ENCODE peak calls at places on chromosomes 11 and 22, in four cellular contexts. One of them, this sample, is unnamed.
A peak's percentile ranks its signal among the peaks of the same experiment; 100 is the strongest.

GRCh38 chr11:84899134-84899533 is 728.0 kb downstream of the DLG2 start:
- DNase-seq in dorsolateral prefrontal cortex: no peak
- DNase-seq in endothelial cell of umbilical vein: no peak
- DNase-seq in cardiac fibroblast: no peak
- DNase-seq in this sample: no peak

GRCh38 chr11:76903325-76903724 is 42.6 kb downstream of the ACER3 start:
- DNase-seq in cardiac fibroblast: no peak
- DNase-seq in endothelial cell of umbilical vein: no peak
- DNase-seq in dorsolateral prefrontal cortex: no peak
- DNase-seq in this sample: no peak

GRCh38 chr11:45805305-45806071 is 539 bp downstream of the SLC35C1 start:
- DNase-seq in cardiac fibroblast: peak; percentile 66
- DNase-seq in dorsolateral prefrontal cortex: no peak
- DNase-seq in endothelial cell of umbilical vein: peak; percentile 59
- DNase-seq in this sample: peak; percentile 36

GRCh38 chr11:36441610-36442208 is 68.4 kb downstream of the TRAF6 start:
- DNase-seq in endothelial cell of umbilical vein: no peak
- DNase-seq in cardiac fibroblast: no peak
- DNase-seq in dorsolateral prefrontal cortex: no peak
- DNase-seq in this sample: no peak

GRCh38 chr11:103016031-103016430 is 60.5 kb upstream of the MMP13 start:
- DNase-seq in endothelial cell of umbilical vein: no peak
- DNase-seq in dorsolateral prefrontal cortex: no peak
- DNase-seq in cardiac fibroblast: no peak
- DNase-seq in this sample: no peak

GRCh38 chr11:10858505-10859360 is 880 bp upstream of the ZBED5 start:
- DNase-seq in dorsolateral prefrontal cortex: peak; percentile 65
- DNase-seq in endothelial cell of umbilical vein: peak; percentile 63
- DNase-seq in cardiac fibroblast: no peak
- DNase-seq in this sample: no peak

GRCh38 chr11:44264761-44265160 is 45.2 kb downstream of the ALX4 start:
- DNase-seq in dorsolateral prefrontal cortex: no peak
- DNase-seq in cardiac fibroblast: no peak
- DNase-seq in endothelial cell of umbilical vein: no peak
- DNase-seq in this sample: no peak

GRCh38 chr22:35310556-35311550 is 11.2 kb downstream of the TOM1 start:
- DNase-seq in cardiac fibroblast: no peak
- DNase-seq in dorsolateral prefrontal cortex: no peak
- DNase-seq in endothelial cell of umbilical vein: no peak
- DNase-seq in this sample: no peak

GRCh38 chr11:95297680-95298452 is 66.9 kb upstream of the SESN3 start:
- DNase-seq in dorsolateral prefrontal cortex: no peak
- DNase-seq in endothelial cell of umbilical vein: no peak
- DNase-seq in cardiac fibroblast: no peak
- DNase-seq in this sample: no peak

GRCh38 chr11:35015621-35016387 is 99.4 kb downstream of the PDHX start:
- DNase-seq in endothelial cell of umbilical vein: no peak
- DNase-seq in dorsolateral prefrontal cortex: no peak
- DNase-seq in cardiac fibroblast: no peak
- DNase-seq in this sample: no peak

GRCh38 chr11:95680169-95680929 is 109.2 kb downstream of the FAM76B start:
- DNase-seq in dorsolateral prefrontal cortex: no peak
- DNase-seq in cardiac fibroblast: peak; percentile 87
- DNase-seq in endothelial cell of umbilical vein: peak; percentile 29
- DNase-seq in this sample: peak; percentile 73

GRCh38 chr11:124075841-124076571 is 34.9 kb upstream of the OR10G7 start:
- DNase-seq in endothelial cell of umbilical vein: peak; percentile 14
- DNase-seq in cardiac fibroblast: no peak
- DNase-seq in dorsolateral prefrontal cortex: peak; percentile 39
- DNase-seq in this sample: no peak

GRCh38 chr11:86473991-86474833 is 99.5 kb downstream of the CCDC81 start:
- DNase-seq in dorsolateral prefrontal cortex: no peak
- DNase-seq in endothelial cell of umbilical vein: peak; percentile 68
- DNase-seq in cardiac fibroblast: peak; percentile 25
- DNase-seq in this sample: no peak

GRCh38 chr11:109196016-109196415 is 226.0 kb upstream of the C11orf87 start:
- DNase-seq in endothelial cell of umbilical vein: no peak
- DNase-seq in cardiac fibroblast: peak; percentile 22
- DNase-seq in dorsolateral prefrontal cortex: no peak
- DNase-seq in this sample: peak; percentile 4

GRCh38 chr11:95092549-95093324 is 3.1 kb downstream of the ENDOD1 start:
- DNase-seq in cardiac fibroblast: peak; percentile 67
- DNase-seq in dorsolateral prefrontal cortex: no peak
- DNase-seq in endothelial cell of umbilical vein: peak; percentile 27
- DNase-seq in this sample: peak; percentile 53

GRCh38 chr22:36860821-36861659 is at the start of gene NCF4:
- DNase-seq in cardiac fibroblast: no peak
- DNase-seq in endothelial cell of umbilical vein: no peak
- DNase-seq in dorsolateral prefrontal cortex: peak; percentile 48
- DNase-seq in this sample: no peak

GRCh38 chr11:126282361-126282741 is 542 bp upstream of the TIRAP start:
- DNase-seq in endothelial cell of umbilical vein: no peak
- DNase-seq in cardiac fibroblast: peak; percentile 52
- DNase-seq in dorsolateral prefrontal cortex: peak; percentile 56
- DNase-seq in this sample: no peak

GRCh38 chr11:73480677-73481076 is 104.5 kb downstream of the RELT start:
- DNase-seq in cardiac fibroblast: peak; percentile 66
- DNase-seq in endothelial cell of umbilical vein: no peak
- DNase-seq in dorsolateral prefrontal cortex: no peak
- DNase-seq in this sample: no peak

GRCh38 chr11:59822989-59823566 is 12.5 kb upstream of the MRPL16 start:
- DNase-seq in cardiac fibroblast: peak; percentile 72
- DNase-seq in endothelial cell of umbilical vein: peak; percentile 87
- DNase-seq in dorsolateral prefrontal cortex: peak; percentile 22
- DNase-seq in this sample: no peak

GRCh38 chr22:23478175-23478574 is 101.9 kb downstream of the IGLL1 start:
- DNase-seq in dorsolateral prefrontal cortex: no peak
- DNase-seq in endothelial cell of umbilical vein: no peak
- DNase-seq in cardiac fibroblast: no peak
- DNase-seq in this sample: no peak

GRCh38 chr11:35617687-35618496 is at the start of gene FJX1:
- DNase-seq in endothelial cell of umbilical vein: peak; percentile 83
- DNase-seq in cardiac fibroblast: peak; percentile 89
- DNase-seq in dorsolateral prefrontal cortex: peak; percentile 36
- DNase-seq in this sample: peak; percentile 75

GRCh38 chr11:71138737-71139425 is 113.5 kb downstream of the SHANK2 start:
- DNase-seq in endothelial cell of umbilical vein: no peak
- DNase-seq in dorsolateral prefrontal cortex: no peak
- DNase-seq in cardiac fibroblast: no peak
- DNase-seq in this sample: no peak

GRCh38 chr11:88535916-88536547 is 198.5 kb upstream of the CTSC start:
- DNase-seq in cardiac fibroblast: peak; percentile 92
- DNase-seq in dorsolateral prefrontal cortex: no peak
- DNase-seq in endothelial cell of umbilical vein: peak; percentile 92
- DNase-seq in this sample: peak; percentile 72

GRCh38 chr11:74462631-74463030 is 4.7 kb downstream of the KCNE3 start:
- DNase-seq in cardiac fibroblast: no peak
- DNase-seq in dorsolateral prefrontal cortex: no peak
- DNase-seq in endothelial cell of umbilical vein: no peak
- DNase-seq in this sample: no peak

GRCh38 chr22:20601308-20601707 is 93.9 kb downstream of the MED15 start:
- DNase-seq in dorsolateral prefrontal cortex: no peak
- DNase-seq in endothelial cell of umbilical vein: no peak
- DNase-seq in cardiac fibroblast: no peak
- DNase-seq in this sample: no peak

GRCh38 chr22:31086703-31087330 is 5.7 kb downstream of the SMTN start:
- DNase-seq in cardiac fibroblast: no peak
- DNase-seq in dorsolateral prefrontal cortex: no peak
- DNase-seq in endothelial cell of umbilical vein: no peak
- DNase-seq in this sample: no peak

GRCh38 chr11:13297917-13298356 is 20.3 kb downstream of the BMAL1 start:
- DNase-seq in cardiac fibroblast: no peak
- DNase-seq in dorsolateral prefrontal cortex: no peak
- DNase-seq in endothelial cell of umbilical vein: no peak
- DNase-seq in this sample: no peak

GRCh38 chr11:125263268-125263790 is 98.8 kb downstream of the PKNOX2 start:
- DNase-seq in endothelial cell of umbilical vein: peak; percentile 53
- DNase-seq in cardiac fibroblast: peak; percentile 99
- DNase-seq in dorsolateral prefrontal cortex: peak; percentile 76
- DNase-seq in this sample: peak; percentile 99

GRCh38 chr11:61579398-61580291 is 1.2 kb downstream of the SYT7 start:
- DNase-seq in cardiac fibroblast: no peak
- DNase-seq in dorsolateral prefrontal cortex: no peak
- DNase-seq in endothelial cell of umbilical vein: no peak
- DNase-seq in this sample: no peak
- H3K4me3 ChIP-seq in cardiac fibroblast: no peak overlapping the region
- H3K4me3 ChIP-seq in dorsolateral prefrontal cortex: peak overlapping the region; percentile 58
- H3K4me3 ChIP-seq in endothelial cell of umbilical vein: no peak overlapping the region
- H3K4me3 ChIP-seq in this sample: peak overlapping the region; percentile 43

DNA sequence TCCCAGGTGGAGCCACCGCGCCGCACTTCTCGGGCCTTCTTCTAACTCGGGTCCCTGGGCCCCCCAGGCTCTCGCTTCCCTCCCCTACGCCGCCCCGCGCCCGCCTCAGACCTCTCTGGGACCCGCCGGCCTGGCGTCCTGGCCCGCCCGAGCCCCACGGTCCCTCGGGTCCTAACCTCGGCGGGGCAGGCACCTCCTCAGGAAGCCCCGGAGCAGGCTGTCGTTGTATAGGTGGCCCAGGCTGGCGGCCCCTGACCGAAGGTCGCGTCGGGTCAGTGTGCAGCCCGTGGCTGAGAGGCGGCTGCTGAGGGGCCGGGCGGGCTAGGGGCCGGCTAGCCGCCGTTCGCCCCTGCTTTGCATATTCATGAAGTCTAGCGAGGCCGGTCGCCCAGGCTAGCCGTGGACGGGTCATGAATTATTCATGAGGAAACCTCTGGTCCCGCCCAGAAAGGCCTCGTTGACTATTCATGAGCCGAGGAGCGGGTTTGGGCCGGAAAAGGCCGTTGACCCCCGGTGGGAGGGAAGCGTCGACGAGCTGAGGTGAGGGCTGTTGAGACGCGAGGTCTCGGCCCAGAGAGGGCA is at the start of gene HORMAD2:
- DNase-seq in cardiac fibroblast: peak; percentile 31
- DNase-seq in dorsolateral prefrontal cortex: peak; percentile 19
- DNase-seq in endothelial cell of umbilical vein: peak; percentile 22
- DNase-seq in this sample: no peak
- H3K4me3 ChIP-seq in cardiac fibroblast: peak within 1 kb of the TSS; percentile 30
- H3K4me3 ChIP-seq in dorsolateral prefrontal cortex: peak within 1 kb of the TSS; percentile 50
- H3K4me3 ChIP-seq in endothelial cell of umbilical vein: peak within 1 kb of the TSS; percentile 25
- H3K4me3 ChIP-seq in this sample: no peak within 1 kb of the TSS

GRCh38 chr11:133930053-133930766 is 26.6 kb downstream of the IGSF9B start:
- DNase-seq in endothelial cell of umbilical vein: no peak
- DNase-seq in dorsolateral prefrontal cortex: no peak
- DNase-seq in cardiac fibroblast: no peak
- DNase-seq in this sample: no peak

GRCh38 chr11:133926466-133927246 is 30.1 kb downstream of the IGSF9B start:
- DNase-seq in dorsolateral prefrontal cortex: no peak
- DNase-seq in cardiac fibroblast: no peak
- DNase-seq in endothelial cell of umbilical vein: no peak
- DNase-seq in this sample: no peak

GRCh38 chr11:133927690-133928627 is 28.8 kb downstream of the IGSF9B start:
- DNase-seq in dorsolateral prefrontal cortex: peak; percentile 75
- DNase-seq in endothelial cell of umbilical vein: peak; percentile 45
- DNase-seq in cardiac fibroblast: peak; percentile 68
- DNase-seq in this sample: no peak

GRCh38 chr11:133929401-133930052 is 27.2 kb downstream of the IGSF9B start:
- DNase-seq in endothelial cell of umbilical vein: no peak
- DNase-seq in cardiac fibroblast: no peak
- DNase-seq in dorsolateral prefrontal cortex: no peak
- DNase-seq in this sample: no peak

DNA sequence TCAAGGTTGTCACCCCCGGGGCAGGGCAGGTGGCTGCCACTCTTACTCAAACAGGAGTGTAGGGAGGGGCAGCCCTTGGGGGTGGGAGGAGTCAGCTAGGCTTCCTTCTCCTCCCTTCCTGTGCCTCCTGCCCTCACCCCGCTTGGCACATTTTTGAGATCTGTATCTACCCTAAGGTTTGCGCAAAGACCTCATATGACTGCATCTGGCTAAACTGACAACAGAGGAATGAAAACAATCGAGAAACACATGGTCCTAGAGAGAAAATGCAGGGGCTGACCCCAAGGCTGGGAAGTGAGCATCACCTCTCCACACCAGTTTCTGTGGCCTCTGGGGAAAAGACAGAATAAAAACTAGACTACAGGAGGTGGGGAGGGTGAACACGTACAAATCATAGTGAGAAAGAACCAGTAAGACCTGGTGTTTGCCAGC is 28.1 kb downstream of the IGSF9B start:
- DNase-seq in cardiac fibroblast: peak; percentile 68
- DNase-seq in endothelial cell of umbilical vein: no peak
- DNase-seq in dorsolateral prefrontal cortex: no peak
- DNase-seq in this sample: no peak
- H3K4me3 ChIP-seq in cardiac fibroblast: no peak overlapping the region
- H3K4me3 ChIP-seq in endothelial cell of umbilical vein: no peak overlapping the region
- H3K4me3 ChIP-seq in dorsolateral prefrontal cortex: no peak overlapping the region
- H3K4me3 ChIP-seq in this sample: no peak overlapping the region

GRCh38 chr22:46043816-46044717 is 67.1 kb upstream of the WNT7B start:
- DNase-seq in endothelial cell of umbilical vein: peak; percentile 37
- DNase-seq in cardiac fibroblast: peak; percentile 31
- DNase-seq in dorsolateral prefrontal cortex: peak; percentile 12
- DNase-seq in this sample: no peak

GRCh38 chr22:46046299-46046685 is 69.3 kb upstream of the WNT7B start:
- DNase-seq in endothelial cell of umbilical vein: no peak
- DNase-seq in dorsolateral prefrontal cortex: no peak
- DNase-seq in cardiac fibroblast: no peak
- DNase-seq in this sample: no peak

GRCh38 chr22:46044718-46045458 is 67.9 kb upstream of the WNT7B start:
- DNase-seq in cardiac fibroblast: peak; percentile 40
- DNase-seq in dorsolateral prefrontal cortex: peak; percentile 9
- DNase-seq in endothelial cell of umbilical vein: no peak
- DNase-seq in this sample: no peak

GRCh38 chr22:46047226-46047625 is 70.3 kb upstream of the WNT7B start:
- DNase-seq in cardiac fibroblast: no peak
- DNase-seq in endothelial cell of umbilical vein: no peak
- DNase-seq in dorsolateral prefrontal cortex: peak; percentile 7
- DNase-seq in this sample: no peak

GRCh38 chr22:46045459-46046298 is 68.7 kb upstream of the WNT7B start:
- DNase-seq in cardiac fibroblast: no peak
- DNase-seq in dorsolateral prefrontal cortex: peak; percentile 69
- DNase-seq in endothelial cell of umbilical vein: no peak
- DNase-seq in this sample: no peak
- H3K4me3 ChIP-seq in cardiac fibroblast: peak overlapping the region; percentile 57
- H3K4me3 ChIP-seq in dorsolateral prefrontal cortex: peak overlapping the region; percentile 63
- H3K4me3 ChIP-seq in endothelial cell of umbilical vein: peak overlapping the region; percentile 42
- H3K4me3 ChIP-seq in this sample: peak overlapping the region; percentile 47

GRCh38 chr11:2748814-2749554 is 49.2 kb upstream of the KCNQ1OT1 start:
- DNase-seq in cardiac fibroblast: no peak
- DNase-seq in endothelial cell of umbilical vein: no peak
- DNase-seq in dorsolateral prefrontal cortex: no peak
- DNase-seq in this sample: no peak
- H3K4me3 ChIP-seq in cardiac fibroblast: no peak overlapping the region
- H3K4me3 ChIP-seq in endothelial cell of umbilical vein: no peak overlapping the region
- H3K4me3 ChIP-seq in dorsolateral prefrontal cortex: no peak overlapping the region
- H3K4me3 ChIP-seq in this sample: no peak overlapping the region